ENCODE peak calls at places on chromosomes 5 and 9, in six cellular contexts. F is tibial artery, S is left ventricle myocardium inferior, X is suprapubic skin, K is heart left ventricle, P is endodermal cell. H is an unnamed sample.

GRCh38 chr9:132585954-132586829 is 3.8 kb downstream of the BARHL1 start:
- DNase-seq in P (peak; percentile 63), F (no peak), S (no peak), X (no peak), K (no peak), H (no peak)

GRCh38 chr9:36118706-36119105 is 17.8 kb upstream of the GLIPR2 start:
- DNase-seq in S (no peak), P (peak; percentile 67), K (no peak), X (no peak), F (no peak), H (no peak)

GRCh38 chr5:57804007-57804444 is 321.4 kb upstream of the ACTBL2 start:
- DNase-seq in F (no peak), X (no peak), S (no peak), K (no peak), P (no peak), H (no peak)

GRCh38 chr9:129988607-129989361 is 54.2 kb downstream of the FNBP1 start:
- DNase-seq in S (no peak), K (no peak), P (peak; percentile 49), X (no peak), F (no peak), H (no peak)

GRCh38 chr5:7745882-7746735 is 104.8 kb downstream of the CFAP90 start:
- DNase-seq in K (peak; percentile 36), P (peak; percentile 93), F (peak; percentile 81), S (peak; percentile 34), X (peak; percentile 81), H (no peak)

GRCh38 chr5:68424799-68425537 is 209.4 kb downstream of the PIK3R1 start:
- DNase-seq in K (no peak), X (no peak), S (no peak), F (no peak), P (no peak), H (no peak)

GRCh38 chr9:34599546-34599945 is 10.0 kb upstream of the CNTFR start:
- DNase-seq in X (no peak), K (no peak), P (no peak), F (no peak), S (no peak), H (no peak)

GRCh38 chr9:91905958-91906585 is 44.0 kb downstream of the ROR2 start:
- DNase-seq in X (no peak), F (peak; percentile 35), K (no peak), P (no peak), S (peak; percentile 28), H (no peak)

GRCh38 chr5:4083591-4084337 is 488.1 kb downstream of the IRX1 start:
- DNase-seq in X (no peak), K (no peak), F (no peak), P (no peak), S (no peak), H (no peak)

GRCh38 chr9:33165263-33166151 is 1.6 kb downstream of the B4GALT1 start:
- DNase-seq in S (no peak), F (peak; percentile 83), P (peak; percentile 56), X (no peak), K (peak; percentile 48), H (no peak)

GRCh38 chr5:134554319-134555222 is 29.1 kb downstream of the JADE2 start:
- DNase-seq in K (peak; percentile 76), P (no peak), X (no peak), S (peak; percentile 73), F (peak; percentile 68), H (no peak)

GRCh38 chr5:88883059-88883565 is at the start of gene MEF2C:
- DNase-seq in P (peak; percentile 72), K (peak; percentile 85), F (peak; percentile 77), X (peak; percentile 75), S (peak; percentile 74), H (peak; percentile 29)

GRCh38 chr9:129145841-129146292 is 32.2 kb downstream of the IER5L start:
- DNase-seq in P (peak; percentile 91), X (no peak), S (peak; percentile 61), F (no peak), K (peak; percentile 74), H (no peak)

GRCh38 chr9:69206047-69206446 is 32.0 kb downstream of the TJP2 start:
- DNase-seq in P (no peak), F (no peak), K (no peak), X (no peak), S (no peak), H (no peak)

GRCh38 chr9:99350461-99350860 is 128.4 kb downstream of the SEC61B start:
- DNase-seq in X (no peak), S (no peak), F (no peak), P (no peak), K (no peak), H (no peak)

GRCh38 chr5:168364151-168364661 is 72.8 kb downstream of the WWC1 start:
- DNase-seq in X (no peak), K (no peak), S (no peak), F (no peak), P (peak; percentile 56), H (no peak)

GRCh38 chr5:4480528-4481404 is 659.4 kb upstream of the ADAMTS16 start:
- DNase-seq in K (no peak), X (no peak), P (no peak), S (no peak), F (no peak), H (no peak)

GRCh38 chr9:124879226-124879625 is 17.3 kb downstream of the ARPC5L start:
- DNase-seq in F (no peak), P (no peak), K (no peak), S (no peak), X (no peak), H (no peak)

GRCh38 chr5:107806705-107807104 is 136.0 kb upstream of the EFNA5 start:
- DNase-seq in K (no peak), X (no peak), P (no peak), F (no peak), S (no peak), H (no peak)

GRCh38 chr5:92634883-92635282 is 946.1 kb downstream of the NR2F1-AS1 start:
- DNase-seq in X (no peak), K (no peak), F (no peak), S (no peak), P (no peak), H (no peak)

GRCh38 chr9:129307227-129307970 is 129.3 kb upstream of the IER5L start:
- DNase-seq in P (peak; percentile 38), F (peak; percentile 5), X (no peak), S (no peak), K (no peak), H (peak; percentile 36)

GRCh38 chr9:36738318-36738975 is 165.8 kb downstream of the MELK start:
- DNase-seq in S (no peak), K (no peak), F (no peak), X (no peak), P (no peak), H (no peak)

GRCh38 chr5:102114525-102115069 is 181.5 kb downstream of the SLCO4C1 start:
- DNase-seq in K (no peak), P (peak; percentile 69), X (no peak), S (no peak), F (no peak), H (peak; percentile 56)

DNA sequence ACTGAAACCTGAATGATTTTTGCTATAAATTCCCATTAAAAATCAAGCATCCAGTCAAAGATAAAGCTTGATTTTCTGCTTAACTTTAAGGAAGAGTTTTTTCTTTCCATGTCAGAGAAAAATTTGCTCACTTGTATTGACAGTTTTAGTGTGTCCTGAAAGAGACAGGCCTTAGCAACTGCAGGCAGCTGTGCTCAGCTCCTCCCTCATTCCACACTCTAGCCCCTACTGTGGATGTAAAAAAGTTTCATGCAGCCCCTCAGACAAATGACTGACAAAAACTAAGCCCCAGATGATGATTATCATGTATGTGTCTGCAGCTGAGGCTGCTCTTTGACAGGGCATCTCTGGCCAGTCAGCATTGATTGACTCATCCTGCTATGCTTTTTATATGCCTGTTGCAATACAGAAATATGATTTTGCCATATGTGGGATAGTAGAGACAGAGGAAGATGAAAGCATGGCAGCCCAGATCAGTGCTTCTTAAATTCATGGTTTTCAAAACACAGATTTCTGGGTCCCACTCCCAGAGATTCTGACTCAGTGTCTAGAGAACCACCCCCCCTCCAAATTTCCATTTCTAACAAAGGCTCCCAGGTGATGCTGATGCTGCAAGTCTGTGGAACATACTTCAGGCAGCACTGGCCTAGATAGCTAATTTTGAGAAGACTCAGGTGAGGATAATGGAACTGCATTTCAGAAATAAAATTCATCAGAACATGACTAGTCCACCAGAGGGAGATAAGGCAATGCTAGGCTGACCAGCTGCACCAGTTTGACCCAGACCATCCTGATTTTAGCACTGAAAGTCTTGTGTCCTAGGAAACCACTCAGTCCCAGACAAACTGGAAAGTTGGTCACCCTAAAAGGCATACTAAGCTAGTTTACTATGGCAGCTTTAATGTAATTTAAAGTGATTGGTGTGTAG is 298.7 kb upstream of the KCNN2 start:
- DNase-seq in X (no peak), F (no peak), P (no peak), S (no peak), K (no peak), H (no peak)
- TF ChIP-seq CTCF in X (no peak), F (no peak), P (peak; percentile 47), S (no peak), K (no peak), H (peak; percentile 49)

GRCh38 chr5:78472469-78473106 is 112.2 kb downstream of the SCAMP1 start:
- DNase-seq in P (no peak), F (no peak), S (no peak), X (no peak), K (no peak), H (no peak)
- TF ChIP-seq CTCF in P (peak; percentile 36), F (no peak), S (peak; percentile 36), X (no peak), K (no peak), H (peak; percentile 77)

DNA sequence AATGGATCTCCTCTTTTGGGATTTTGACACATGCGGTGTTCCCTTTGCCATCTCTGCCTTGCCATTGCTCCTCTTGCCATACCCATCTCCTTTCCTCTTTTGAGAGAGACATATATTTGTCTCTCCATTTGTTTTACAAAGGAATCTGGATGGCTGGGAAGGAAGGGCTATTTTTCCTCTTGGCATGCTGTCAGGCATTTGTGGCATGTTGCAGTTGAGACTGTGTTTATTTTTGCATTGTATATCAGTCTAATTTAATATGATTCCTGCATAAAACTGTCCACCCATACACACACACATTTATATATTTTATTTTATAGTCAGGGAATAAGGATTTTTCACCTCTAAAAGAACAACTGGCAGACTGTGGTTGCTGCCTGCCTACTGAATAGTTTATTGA is 1105.8 kb upstream of the SEMA6A start:
- DNase-seq in K (no peak), F (no peak), S (no peak), X (no peak), P (no peak), H (no peak)
- TF ChIP-seq CTCF in K (no peak), F (no peak), S (no peak), X (no peak), P (no peak), H (no peak)

GRCh38 chr5:129094087-129094923 is at the start of gene ISOC1:
- DNase-seq in F (peak; percentile 84), K (peak; percentile 94), P (peak; percentile 96), X (peak; percentile 88), S (peak; percentile 93), H (peak; percentile 96)
- TF ChIP-seq CTCF in F (no peak), K (no peak), P (peak; percentile 30), X (no peak), S (no peak), H (no peak)

H was measured in chondrocyte.